ENCODE peak calls at places on chromosomes 4 and X, in eight cellular contexts. N, A, F, J, E, W, Q and T are unnamed samples.

GRCh38 chr4:7377223-7377865 is 57.4 kb downstream of the PSAPL1 start:
- DNase-seq in N (no peak), A (no peak), F (no peak), J (no peak), E (no peak), W (no peak), Q (no peak), T (no peak)

GRCh38 chrX:23902419-23902818 is 5.3 kb downstream of the APOO start:
- DNase-seq in N (no peak), A (no peak), F (no peak), J (peak; percentile 6), E (peak; percentile 45), W (no peak), Q (peak; percentile 78), T (peak; percentile 68)

GRCh38 chr4:181957088-181957487 is 286.1 kb upstream of the TENM3 start:
- DNase-seq in N (no peak), A (no peak), F (no peak), J (no peak), E (peak; percentile 83), W (no peak), Q (peak; percentile 53), T (peak; percentile 8)

GRCh38 chr4:26964512-26964911 is 103.9 kb downstream of the STIM2 start:
- DNase-seq in N (no peak), A (no peak), F (no peak), J (no peak), E (no peak), W (no peak), Q (no peak), T (no peak)

GRCh38 chr4:91228659-91229058 is 1075.1 kb upstream of the GRID2 start:
- DNase-seq in N (no peak), A (no peak), F (no peak), J (no peak), E (no peak), W (no peak), Q (no peak), T (peak; percentile 24)

GRCh38 chr4:8167815-8168214 is 9.2 kb upstream of the ABLIM2 start:
- DNase-seq in N (no peak), A (no peak), F (no peak), J (no peak), E (no peak), W (no peak), Q (no peak), T (peak; percentile 23)

GRCh38 chr4:114312349-114312748 is 286.3 kb upstream of the UGT8 start:
- DNase-seq in N (no peak), A (peak; percentile 38), F (no peak), J (no peak), E (no peak), W (no peak), Q (no peak), T (no peak)

GRCh38 chr4:68271851-68272756 is 26.6 kb upstream of the TMPRSS11B start:
- DNase-seq in N (no peak), A (peak; percentile 32), F (no peak), J (no peak), E (peak; percentile 64), W (no peak), Q (peak; percentile 76), T (peak; percentile 66)

GRCh38 chrX:317424-318067 is 1.1 kb downstream of the GTPBP6 start:
- DNase-seq in N (no peak), A (no peak), F (no peak), J (no peak), E (no peak), W (no peak), Q (no peak), T (no peak)

GRCh38 chr4:140061194-140061593 is 92.8 kb downstream of the MAML3 start:
- DNase-seq in N (no peak), A (no peak), F (no peak), J (no peak), E (peak; percentile 82), W (no peak), Q (peak; percentile 36), T (no peak)

GRCh38 chr4:24974252-24974580 is 56.5 kb downstream of the LGI2 start:
- DNase-seq in N (no peak), A (no peak), F (no peak), J (no peak), E (no peak), W (no peak), Q (no peak), T (no peak)

GRCh38 chr4:3671571-3672464 is 94.4 kb upstream of the ADRA2C start:
- DNase-seq in N (no peak), A (no peak), F (no peak), J (no peak), E (no peak), W (no peak), Q (no peak), T (no peak)

GRCh38 chrX:22486326-22486725 is 213.6 kb downstream of the CBLL2 start:
- DNase-seq in N (no peak), A (no peak), F (no peak), J (no peak), E (peak; percentile 69), W (no peak), Q (peak; percentile 1), T (no peak)

GRCh38 chrX:132270699-132271098 is 51.5 kb upstream of the RAP2C start:
- DNase-seq in N (peak; percentile 29), A (no peak), F (no peak), J (no peak), E (no peak), W (peak; percentile 74), Q (peak; percentile 86), T (peak; percentile 91)

GRCh38 chrX:55039471-55039870 is 8.7 kb upstream of the ALAS2 start:
- DNase-seq in N (no peak), A (no peak), F (no peak), J (no peak), E (no peak), W (no peak), Q (no peak), T (peak; percentile 32)

GRCh38 chrX:36534900-36535299 is 473.3 kb upstream of the FAM47C start:
- DNase-seq in N (no peak), A (peak; percentile 16), F (no peak), J (no peak), E (no peak), W (no peak), Q (no peak), T (no peak)

GRCh38 chrX:13716905-13717304 is 17.5 kb downstream of the TRAPPC2 start:
- DNase-seq in N (no peak), A (no peak), F (no peak), J (no peak), E (no peak), W (no peak), Q (no peak), T (no peak)

GRCh38 chr4:100826808-100827548 is 309.2 kb upstream of the EMCN start:
- DNase-seq in N (no peak), A (no peak), F (no peak), J (no peak), E (no peak), W (no peak), Q (no peak), T (no peak)

GRCh38 chrX:9372866-9373265 is 92.0 kb upstream of the TBL1X start:
- DNase-seq in N (no peak), A (no peak), F (no peak), J (no peak), E (no peak), W (no peak), Q (no peak), T (no peak)

GRCh38 chrX:67949270-67949669 is 405.4 kb downstream of the AR start:
- DNase-seq in N (no peak), A (no peak), F (no peak), J (no peak), E (no peak), W (no peak), Q (no peak), T (no peak)

GRCh38 chrX:75986980-75987379 is 185.9 kb upstream of the PBDC1 start:
- DNase-seq in N (no peak), A (no peak), F (no peak), J (no peak), E (no peak), W (no peak), Q (no peak), T (no peak)

GRCh38 chr4:159296061-159296460 is 193.2 kb downstream of the RAPGEF2 start:
- DNase-seq in N (no peak), A (no peak), F (no peak), J (no peak), E (peak; percentile 16), W (no peak), Q (no peak), T (peak; percentile 78)

GRCh38 chr4:138972956-138973819 is 42.4 kb upstream of the NOCT start:
- DNase-seq in N (no peak), A (no peak), F (no peak), J (no peak), E (no peak), W (no peak), Q (no peak), T (no peak)

GRCh38 chr4:14924945-14925344 is 77.3 kb upstream of the CPEB2 start:
- DNase-seq in N (no peak), A (no peak), F (no peak), J (no peak), E (no peak), W (no peak), Q (no peak), T (peak; percentile 52)

GRCh38 chr4:158202475-158202874 is 7.8 kb upstream of the TMEM144 start:
- DNase-seq in N (no peak), A (no peak), F (no peak), J (no peak), E (no peak), W (no peak), Q (no peak), T (no peak)

GRCh38 chr4:57425610-57426009 is 315.4 kb upstream of the IGFBP7 start:
- DNase-seq in N (no peak), A (no peak), F (no peak), J (no peak), E (no peak), W (no peak), Q (no peak), T (peak; percentile 37)

GRCh38 chr4:152072886-152073285 is 312.1 kb upstream of the GATB start:
- DNase-seq in N (no peak), A (no peak), F (no peak), J (no peak), E (no peak), W (no peak), Q (no peak), T (no peak)

GRCh38 chr4:181536196-181536746 is 706.9 kb upstream of the TENM3 start:
- DNase-seq in N (no peak), A (no peak), F (no peak), J (no peak), E (no peak), W (no peak), Q (no peak), T (no peak)

GRCh38 chrX:23952984-23953907 is 45.4 kb downstream of the CXorf58 start:
- DNase-seq in N (no peak), A (peak; percentile 12), F (peak; percentile 0), J (peak; percentile 35), E (no peak), W (no peak), Q (peak; percentile 1), T (no peak)

GRCh38 chr4:52566136-52567031 is 92.7 kb downstream of the USP46 start:
- DNase-seq in N (no peak), A (no peak), F (no peak), J (no peak), E (no peak), W (no peak), Q (no peak), T (no peak)

GRCh38 chrX:39440734-39441305 is 639.6 kb downstream of the MID1IP1 start:
- DNase-seq in N (no peak), A (no peak), F (no peak), J (no peak), E (no peak), W (no peak), Q (no peak), T (no peak)

GRCh38 chrX:103398321-103398937 is 22.1 kb downstream of the BEX3 start:
- DNase-seq in N (no peak), A (no peak), F (no peak), J (no peak), E (peak; percentile 71), W (no peak), Q (peak; percentile 84), T (peak; percentile 69)

GRCh38 chr4:108130955-108131354 is 37.8 kb downstream of the LEF1 start:
- DNase-seq in N (no peak), A (peak; percentile 31), F (no peak), J (no peak), E (no peak), W (no peak), Q (peak; percentile 1), T (no peak)

GRCh38 chrX:114344756-114345155 is 239.1 kb upstream of the HTR2C start:
- DNase-seq in N (no peak), A (no peak), F (no peak), J (no peak), E (peak; percentile 1), W (no peak), Q (peak; percentile 61), T (peak; percentile 28)